ENCODE peak calls at places on chromosome 7, in eight cellular contexts. Q is BE2C, V is left ventricle myocardium inferior, G is tibial artery, Z is GM12865, K is fibroblast of the aortic adventitia, M is suprapubic skin, F is heart right ventricle. L is an unnamed sample.

GRCh38 chr7:43104874-43105520 is 7.5 kb upstream of the HECW1 start:
- DNase-seq in Q (no peak), V (no peak), G (no peak), Z (no peak), K (no peak), M (no peak), F (no peak), L (no peak)

GRCh38 chr7:13912740-13913320 is 76.6 kb downstream of the ETV1 start:
- DNase-seq in Q (peak; percentile 62), V (no peak), G (no peak), Z (no peak), K (no peak), M (no peak), F (no peak), L (no peak)

GRCh38 chr7:140607441-140607989 is 33.1 kb downstream of the DENND2A start:
- DNase-seq in Q (peak; percentile 26), V (peak; percentile 85), G (peak; percentile 63), Z (no peak), K (peak; percentile 97), M (no peak), F (peak; percentile 79), L (no peak)

GRCh38 chr7:158228986-158229385 is 358.6 kb downstream of the PTPRN2 start:
- DNase-seq in Q (no peak), V (no peak), G (no peak), Z (no peak), K (no peak), M (no peak), F (no peak), L (no peak)

GRCh38 chr7:94654764-94655561 is 970 bp downstream of the SGCE start:
- DNase-seq in Q (peak; percentile 56), V (peak; percentile 34), G (peak; percentile 58), Z (peak; percentile 65), K (peak; percentile 68), M (no peak), F (peak; percentile 32), L (no peak)

GRCh38 chr7:132635127-132635526 is 58.9 kb upstream of the PLXNA4 start:
- DNase-seq in Q (no peak), V (no peak), G (no peak), Z (no peak), K (no peak), M (no peak), F (no peak), L (no peak)

GRCh38 chr7:141393056-141393455 is 158.2 kb upstream of the AGK start:
- DNase-seq in Q (no peak), V (no peak), G (no peak), Z (no peak), K (no peak), M (no peak), F (no peak), L (no peak)

GRCh38 chr7:88357295-88357694 is 50.6 kb upstream of the STEAP4 start:
- DNase-seq in Q (no peak), V (peak; percentile 19), G (no peak), Z (peak; percentile 11), K (peak; percentile 14), M (no peak), F (peak; percentile 19), L (no peak)

GRCh38 chr7:43625453-43625852 is 42.5 kb downstream of the STK17A start:
- DNase-seq in Q (no peak), V (no peak), G (no peak), Z (peak; percentile 76), K (no peak), M (no peak), F (no peak), L (no peak)

GRCh38 chr7:93442478-93443224 is 131.9 kb downstream of the CALCR start:
- DNase-seq in Q (peak; percentile 53), V (no peak), G (no peak), Z (peak; percentile 48), K (peak; percentile 31), M (no peak), F (no peak), L (peak; percentile 4)

GRCh38 chr7:40418445-40418844 is 283.6 kb downstream of the SUGCT start:
- DNase-seq in Q (no peak), V (no peak), G (no peak), Z (no peak), K (no peak), M (no peak), F (no peak), L (no peak)

GRCh38 chr7:31835471-31835870 is 148.5 kb downstream of the PPP1R17 start:
- DNase-seq in Q (no peak), V (no peak), G (no peak), Z (no peak), K (no peak), M (no peak), F (no peak), L (no peak)

GRCh38 chr7:70387197-70387596 is 744.7 kb upstream of the GALNT17 start:
- DNase-seq in Q (no peak), V (no peak), G (no peak), Z (no peak), K (peak; percentile 21), M (no peak), F (no peak), L (no peak)

GRCh38 chr7:29483219-29484104 is 80.2 kb upstream of the PRR15 start:
- DNase-seq in Q (no peak), V (peak; percentile 32), G (no peak), Z (no peak), K (peak; percentile 30), M (no peak), F (no peak), L (no peak)

GRCh38 chr7:154484406-154484805 is 432.2 kb downstream of the DPP6 start:
- DNase-seq in Q (peak; percentile 86), V (no peak), G (no peak), Z (no peak), K (no peak), M (no peak), F (no peak), L (no peak)

GRCh38 chr7:88141025-88141424 is 78.8 kb downstream of the SRI start:
- DNase-seq in Q (no peak), V (no peak), G (no peak), Z (no peak), K (no peak), M (no peak), F (no peak), L (no peak)

GRCh38 chr7:53771701-53772100 is 736.3 kb downstream of the POM121L12 start:
- DNase-seq in Q (no peak), V (no peak), G (no peak), Z (no peak), K (no peak), M (no peak), F (no peak), L (no peak)

GRCh38 chr7:27603813-27604212 is 58.9 kb downstream of the HIBADH start:
- DNase-seq in Q (no peak), V (no peak), G (no peak), Z (no peak), K (no peak), M (no peak), F (no peak), L (no peak)

GRCh38 chr7:156621628-156622027 is 18.9 kb upstream of the RNF32 start:
- DNase-seq in Q (no peak), V (no peak), G (no peak), Z (no peak), K (no peak), M (no peak), F (no peak), L (no peak)

GRCh38 chr7:2521952-2522591 is 2.5 kb downstream of the LFNG start:
- DNase-seq in Q (no peak), V (peak; percentile 50), G (no peak), Z (peak; percentile 52), K (no peak), M (no peak), F (peak; percentile 56), L (no peak)
- H3K4me3 ChIP-seq in Q (no peak overlapping the region), V (peak overlapping the region; percentile 73), G (peak overlapping the region; percentile 63), Z (no peak overlapping the region), K (no peak overlapping the region), M (peak overlapping the region; percentile 64), F (peak overlapping the region; percentile 55), L (peak overlapping the region; percentile 65)

GRCh38 chr7:46810986-46811385 is 770.9 kb downstream of the TNS3 start:
- DNase-seq in Q (no peak), V (no peak), G (no peak), Z (no peak), K (peak; percentile 61), M (no peak), F (no peak), L (no peak)

GRCh38 chr7:46809886-46810285 is 772.0 kb downstream of the TNS3 start:
- DNase-seq in Q (no peak), V (no peak), G (no peak), Z (no peak), K (no peak), M (no peak), F (no peak), L (no peak)

GRCh38 chr7:46814516-46815250 is 767.2 kb downstream of the TNS3 start:
- DNase-seq in Q (no peak), V (no peak), G (no peak), Z (peak; percentile 31), K (no peak), M (no peak), F (no peak), L (no peak)

GRCh38 chr7:46812047-46812672 is 769.8 kb downstream of the TNS3 start:
- DNase-seq in Q (no peak), V (no peak), G (no peak), Z (no peak), K (peak; percentile 67), M (no peak), F (no peak), L (no peak)

GRCh38 chr7:46811529-46811928 is 770.4 kb downstream of the TNS3 start:
- DNase-seq in Q (no peak), V (peak; percentile 35), G (no peak), Z (no peak), K (peak; percentile 95), M (peak; percentile 66), F (peak; percentile 72), L (peak; percentile 59)
- TF ChIP-seq CTCF in Q (no peak), V (no peak), G (no peak), Z (no peak), K (no peak), M (no peak), F (no peak), L (no peak)

GRCh38 chr7:105270117-105270516 is 118.6 kb downstream of the SRPK2 start:
- DNase-seq in Q (no peak), V (no peak), G (no peak), Z (no peak), K (no peak), M (no peak), F (no peak), L (no peak)

GRCh38 chr7:105269397-105269796 is 119.3 kb downstream of the SRPK2 start:
- DNase-seq in Q (no peak), V (no peak), G (no peak), Z (no peak), K (no peak), M (no peak), F (no peak), L (no peak)

GRCh38 chr7:105268056-105268455 is 120.7 kb downstream of the SRPK2 start:
- DNase-seq in Q (no peak), V (no peak), G (no peak), Z (peak; percentile 28), K (peak; percentile 69), M (no peak), F (no peak), L (no peak)

GRCh38 chr7:105267244-105267643 is 121.5 kb downstream of the SRPK2 start:
- DNase-seq in Q (no peak), V (no peak), G (no peak), Z (no peak), K (no peak), M (no peak), F (no peak), L (no peak)

GRCh38 chr7:105268511-105269392 is 120.0 kb downstream of the SRPK2 start:
- DNase-seq in Q (peak; percentile 11), V (no peak), G (no peak), Z (peak; percentile 52), K (peak; percentile 81), M (no peak), F (peak; percentile 30), L (peak; percentile 48)
- H3K4me3 ChIP-seq in Q (peak overlapping the region; percentile 45), V (peak overlapping the region; percentile 64), G (peak overlapping the region; percentile 44), Z (peak overlapping the region; percentile 78), K (peak overlapping the region; percentile 56), M (peak overlapping the region; percentile 48), F (peak overlapping the region; percentile 26), L (peak overlapping the region; percentile 29)

GRCh38 chr7:134686782-134687181 is 40.1 kb downstream of the BPGM start:
- DNase-seq in Q (no peak), V (no peak), G (no peak), Z (no peak), K (peak; percentile 75), M (no peak), F (no peak), L (no peak)
- TF ChIP-seq CTCF in Q (peak; percentile 18), V (peak; percentile 53), G (peak; percentile 30), Z (no peak), K (peak; percentile 38), M (no peak), F (peak; percentile 60), L (peak; percentile 12)